ENCODE peak calls at places on chromosomes 13 and 19, in four cellular contexts. V is WTC11, S is A549, Z is K562. X is an unnamed sample.
A peak's percentile ranks its signal among the peaks of the same experiment; 100 is the strongest.

GRCh38 chr13:99660101-99660500 is 158.8 kb downstream of the TM9SF2 start:
- DNase-seq in V (no peak), S (no peak), Z (no peak), X (no peak)

GRCh38 chr13:49443327-49443688 is 556 bp downstream of the CAB39L start:
- DNase-seq in V (no peak), S (no peak), Z (peak; percentile 19), X (peak; percentile 40)

GRCh38 chr13:44812818-44813217 is 176.5 kb downstream of the NUFIP1 start:
- DNase-seq in V (no peak), S (no peak), Z (no peak), X (no peak)

GRCh38 chr19:32711747-32712146 is 7.8 kb upstream of the TDRD12 start:
- DNase-seq in V (no peak), S (no peak), Z (no peak), X (no peak)

GRCh38 chr13:95858286-95859075 is 181.5 kb downstream of the DNAJC3 start:
- DNase-seq in V (no peak), S (no peak), Z (no peak), X (no peak)

GRCh38 chr13:71912524-71912923 is 45.5 kb upstream of the DACH1 start:
- DNase-seq in V (no peak), S (no peak), Z (no peak), X (no peak)

GRCh38 chr13:99296270-99296865 is 10.8 kb downstream of the GPR183 start:
- DNase-seq in V (no peak), S (no peak), Z (no peak), X (no peak)

GRCh38 chr13:49183672-49184315 is 36.3 kb upstream of the MLNR start:
- DNase-seq in V (no peak), S (no peak), Z (no peak), X (no peak)

GRCh38 chr19:3224346-3225325 is at the start of gene CELF5:
- DNase-seq in V (peak; percentile 68), S (peak; percentile 35), Z (peak; percentile 72), X (no peak)

GRCh38 chr19:57887195-57887941 is 1.5 kb downstream of the ZNF814 start:
- DNase-seq in V (peak; percentile 44), S (no peak), Z (no peak), X (no peak)
- TF ChIP-seq HMGXB4 in V (no peak), S (no peak), Z (no peak), X (no peak)

GRCh38 chr13:43573787-43574562 is 212.8 kb downstream of the ENOX1 start:
- DNase-seq in V (no peak), S (no peak), Z (no peak), X (no peak)
- TF ChIP-seq HMGXB4 in V (no peak), S (no peak), Z (no peak), X (no peak)

DNA sequence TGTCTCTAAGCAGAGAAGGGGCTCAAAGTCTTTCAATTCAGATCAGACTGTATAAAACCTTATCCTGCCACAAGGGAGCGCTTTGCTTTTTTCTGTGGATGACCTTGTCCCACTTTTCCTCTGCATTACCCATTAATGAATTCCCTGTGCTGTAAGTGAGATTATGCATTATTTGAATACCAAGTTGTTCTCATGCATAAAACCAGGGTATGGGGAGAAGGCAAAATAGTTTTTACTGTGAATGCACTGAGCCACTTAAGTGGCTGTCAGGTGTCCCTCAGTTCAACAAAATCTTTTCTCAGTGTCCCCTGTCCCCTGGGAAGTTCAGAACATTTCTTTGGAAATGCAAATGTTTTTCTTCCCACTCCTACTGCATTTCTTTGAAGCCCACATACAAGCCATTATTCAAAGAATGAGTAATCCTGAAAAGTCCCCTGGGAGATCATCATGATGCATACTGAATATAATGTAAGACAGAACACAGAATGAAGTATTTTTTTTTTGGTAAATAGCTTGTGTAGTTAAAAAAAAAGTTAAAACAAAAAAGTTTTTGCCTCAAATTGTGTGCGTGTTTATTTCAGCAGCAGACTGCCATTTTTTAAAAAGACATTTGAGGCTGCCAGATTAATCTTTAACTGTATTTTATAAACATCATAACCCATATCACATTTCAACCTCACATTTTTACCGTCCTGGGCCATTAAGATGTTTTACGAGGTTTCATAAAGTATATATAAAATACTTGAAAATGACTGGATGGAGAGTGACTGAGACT is 506.7 kb upstream of the PCDH9 start:
- DNase-seq in V (peak; percentile 28), S (peak; percentile 0), Z (peak; percentile 2), X (peak; percentile 5)
- TF ChIP-seq HMGXB4 in V (no peak), S (no peak), Z (no peak), X (no peak)

DNA sequence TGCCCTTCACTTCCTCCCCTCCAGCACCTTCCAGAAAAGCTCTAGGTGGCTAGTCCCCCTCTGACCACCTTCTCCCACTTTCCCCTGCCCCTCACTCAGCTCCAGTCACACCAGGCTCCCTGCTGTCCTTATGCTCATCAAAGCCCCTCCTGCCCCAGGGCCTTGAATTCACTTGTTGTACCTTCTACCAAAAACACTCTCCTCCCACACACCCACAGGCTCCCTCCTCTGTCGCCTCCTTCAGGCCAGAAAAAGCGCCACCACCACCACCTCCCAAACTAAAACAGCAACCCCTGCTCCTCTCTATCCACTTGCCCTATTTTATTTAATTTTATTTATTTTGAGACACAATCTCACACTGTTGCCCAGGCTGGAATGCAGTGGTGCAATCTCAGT is 4.8 kb upstream of the CEACAM16 start:
- DNase-seq in V (no peak), S (no peak), Z (peak; percentile 71), X (no peak)
- TF ChIP-seq HMGXB4 in V (no peak), S (no peak), Z (no peak), X (peak; percentile 27)

GRCh38 chr13:97043302-97043701 is 49.0 kb upstream of the OXGR1 start:
- DNase-seq in V (no peak), S (no peak), Z (no peak), X (no peak)
- TF ChIP-seq HMGXB4 in V (no peak), S (no peak), Z (no peak), X (no peak)

DNA sequence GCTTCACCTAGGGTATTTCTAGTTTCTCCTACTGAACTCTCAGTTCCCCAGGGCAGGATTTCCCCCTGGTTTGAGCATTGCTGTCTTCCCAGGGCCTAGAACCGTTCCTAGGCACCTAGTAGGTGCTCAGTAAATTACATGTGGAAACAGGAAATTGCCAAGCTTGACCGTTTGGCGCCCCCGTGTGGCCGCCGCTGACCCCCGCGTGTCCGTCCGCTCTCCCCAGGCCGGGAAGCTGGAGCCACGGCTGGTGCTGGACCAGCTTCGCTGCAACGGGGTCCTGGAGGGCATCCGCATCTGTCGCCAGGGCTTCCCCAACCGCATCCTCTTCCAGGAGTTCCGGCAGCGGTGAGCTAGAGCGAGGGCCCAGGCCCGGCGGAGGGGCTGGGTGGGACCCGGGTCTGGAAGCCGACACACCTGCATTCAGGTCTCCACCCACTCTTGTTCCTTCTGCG is 55.5 kb downstream of the MYH14 start:
- DNase-seq in V (peak; percentile 84), S (peak; percentile 42), Z (peak; percentile 66), X (no peak)
- TF ChIP-seq HMGXB4 in V (no peak), S (no peak), Z (no peak), X (no peak)

GRCh38 chr19:38247734-38248268 is 8.4 kb downstream of the PPP1R14A start:
- DNase-seq in V (no peak), S (no peak), Z (no peak), X (peak; percentile 80)
- TF ChIP-seq HMGXB4 in V (no peak), S (no peak), Z (no peak), X (no peak)

X was measured in HepG2.